ENCODE peak calls at places on chromosomes 2 and 18, in nine cellular contexts. G is activated naive CD8-positive, alpha-beta T cell treated with anti-CD3 and anti-CD28 coated beads, Interleukin-2, amount 50 U/mL, for 24 hours; J is HFFc6; E is HAP-1; V is CD8-positive, alpha-beta T cell; H is GM13976; P is activated gamma-delta T cell; B is AG04449; W is GM13977. N is an unnamed sample.

GRCh38 chr2:159557437-159558034 is 58.8 kb downstream of the BAZ2B start:
- DNase-seq in G (no peak), J (peak), E (no peak), V (no peak), H (no peak), P (no peak), B (no peak), W (no peak), N (no peak)

GRCh38 chr2:201118957-201119848 is 3.2 kb downstream of the CFLAR start:
- DNase-seq in G (peak), J (peak), E (peak), V (no peak), H (no peak), P (no peak), B (no peak), W (no peak), N (no peak)

GRCh38 chr2:74063486-74063885 is 78.8 kb downstream of the TET3 start:
- DNase-seq in G (no peak), J (no peak), E (no peak), V (no peak), H (no peak), P (no peak), B (peak), W (no peak), N (no peak)

GRCh38 chr2:158745067-158745865 is 49.9 kb upstream of the DAPL1 start:
- DNase-seq in G (peak), J (peak), E (peak), V (peak), H (peak), P (no peak), B (peak), W (peak), N (no peak)

GRCh38 chr2:231395188-231396057 is at the start of gene B3GNT7:
- DNase-seq in G (no peak), J (no peak), E (no peak), V (no peak), H (peak), P (no peak), B (no peak), W (peak), N (no peak)

GRCh38 chr2:74514368-74515270 is at the start of gene TLX2:
- DNase-seq in G (no peak), J (no peak), E (no peak), V (no peak), H (no peak), P (no peak), B (no peak), W (no peak), N (no peak)

GRCh38 chr2:222946700-222947278 is 86.0 kb downstream of the ACSL3 start:
- DNase-seq in G (no peak), J (no peak), E (no peak), V (no peak), H (no peak), P (no peak), B (no peak), W (no peak), N (no peak)

GRCh38 chr2:202178342-202178958 is 59.9 kb downstream of the SUMO1 start:
- DNase-seq in G (peak), J (peak), E (peak), V (peak), H (peak), P (no peak), B (no peak), W (peak), N (no peak)

GRCh38 chr2:174593574-174594203 is 3.9 kb downstream of the WIPF1 start:
- DNase-seq in G (peak), J (peak), E (no peak), V (peak), H (peak), P (no peak), B (no peak), W (no peak), N (no peak)

GRCh38 chr2:20421988-20422678 is 24.7 kb upstream of the RHOB start:
- DNase-seq in G (no peak), J (peak), E (no peak), V (no peak), H (no peak), P (no peak), B (peak), W (no peak), N (no peak)

GRCh38 chr2:2083113-2083757 is 247.8 kb downstream of the MYT1L start:
- DNase-seq in G (no peak), J (no peak), E (no peak), V (no peak), H (no peak), P (no peak), B (no peak), W (no peak), N (no peak)

GRCh38 chr2:207163815-207164747 is 1.7 kb downstream of the KLF7 start:
- DNase-seq in G (peak), J (peak), E (peak), V (no peak), H (no peak), P (no peak), B (no peak), W (no peak), N (no peak)

GRCh38 chr2:196516541-196516940 is 123.0 kb upstream of the CCDC150 start:
- DNase-seq in G (no peak), J (no peak), E (no peak), V (no peak), H (no peak), P (no peak), B (no peak), W (no peak), N (no peak)

GRCh38 chr2:16537347-16537746 is 128.3 kb downstream of the CYRIA start:
- DNase-seq in G (no peak), J (no peak), E (no peak), V (no peak), H (no peak), P (no peak), B (no peak), W (no peak), N (no peak)

GRCh38 chr18:12282436-12283039 is 25.5 kb upstream of the TUBB6 start:
- DNase-seq in G (no peak), J (peak), E (no peak), V (no peak), H (no peak), P (no peak), B (peak), W (no peak), N (no peak)

GRCh38 chr18:55402731-55403405 is 185.1 kb downstream of the TCF4 start:
- DNase-seq in G (no peak), J (no peak), E (peak), V (no peak), H (no peak), P (no peak), B (no peak), W (no peak), N (no peak)

GRCh38 chr2:227479865-227480475 is 8.0 kb downstream of the AGFG1 start:
- DNase-seq in G (no peak), J (peak), E (no peak), V (no peak), H (peak), P (no peak), B (no peak), W (no peak), N (no peak)

GRCh38 chr2:18398833-18399232 is 161.6 kb downstream of the RDH14 start:
- DNase-seq in G (no peak), J (no peak), E (no peak), V (no peak), H (no peak), P (no peak), B (no peak), W (no peak), N (no peak)

GRCh38 chr18:77068321-77068841 is 64.2 kb downstream of the MBP start:
- DNase-seq in G (no peak), J (peak), E (no peak), V (peak), H (no peak), P (no peak), B (no peak), W (no peak), N (no peak)

GRCh38 chr18:62839874-62840713 is 124.8 kb downstream of the PHLPP1 start:
- DNase-seq in G (no peak), J (no peak), E (no peak), V (no peak), H (no peak), P (no peak), B (no peak), W (no peak), N (no peak)